ENCODE peak calls at places on chromosomes 12 and 14, in seven cellular contexts. L, W, C, N, F, S and Y are unnamed samples.

GRCh38 chr12:55727643-55728184 is 1.1 kb downstream of the CD63 start:
- DNase-seq in S (peak), F (no peak), N (no peak), W (peak), L (peak), C (peak), Y (peak)

GRCh38 chr12:91335724-91336123 is 153.1 kb upstream of the DCN start:
- DNase-seq in W (no peak), L (no peak), N (no peak), C (no peak), F (no peak), S (no peak), Y (no peak)

GRCh38 chr12:120538281-120539156 is 4.4 kb downstream of the RNF10 start:
- DNase-seq in C (peak), W (peak), F (no peak), N (no peak), L (peak), S (no peak), Y (no peak)

GRCh38 chr14:60232185-60232584 is 16.8 kb upstream of the PPM1A start:
- DNase-seq in N (no peak), C (no peak), L (no peak), F (no peak), S (no peak), W (no peak), Y (no peak)

GRCh38 chr14:105479438-105480164 is 5.0 kb downstream of the CRIP2 start:
- DNase-seq in L (no peak), F (no peak), N (no peak), S (no peak), C (no peak), W (no peak), Y (no peak)

GRCh38 chr14:92759300-92759678 is 10.9 kb upstream of the LGMN start:
- DNase-seq in C (peak), F (no peak), N (no peak), W (no peak), L (peak), S (no peak), Y (no peak)

GRCh38 chr12:85798122-85798521 is 38.1 kb downstream of the RASSF9 start:
- DNase-seq in S (no peak), L (no peak), F (no peak), C (no peak), N (no peak), W (no peak), Y (no peak)

GRCh38 chr12:114993202-114993601 is 309.2 kb upstream of the TBX3 start:
- DNase-seq in F (no peak), N (no peak), C (no peak), W (no peak), L (no peak), S (no peak), Y (no peak)

GRCh38 chr12:123421314-123421713 is 15.2 kb downstream of the RILPL2 start:
- DNase-seq in W (no peak), N (no peak), L (no peak), S (no peak), C (no peak), F (no peak), Y (no peak)

GRCh38 chr12:58966939-58967338 is 46.6 kb upstream of the LRIG3 start:
- DNase-seq in W (no peak), S (no peak), F (no peak), N (no peak), C (no peak), L (no peak), Y (no peak)

GRCh38 chr14:58315606-58316005 is 17.3 kb downstream of the ARID4A start:
- DNase-seq in F (no peak), W (no peak), S (no peak), L (no peak), C (no peak), N (no peak), Y (no peak)

GRCh38 chr14:58540693-58541092 is 97.1 kb upstream of the DACT1 start:
- DNase-seq in N (no peak), W (no peak), C (no peak), L (no peak), F (no peak), S (no peak), Y (no peak)

GRCh38 chr12:53232641-53233538 is 881 bp upstream of the RARG start:
- DNase-seq in N (no peak), C (peak), L (peak), F (no peak), W (peak), S (peak), Y (peak)

GRCh38 chr12:95700316-95700785 is 90.2 kb downstream of the NTN4 start:
- DNase-seq in L (no peak), C (no peak), N (no peak), F (peak), W (no peak), S (no peak), Y (no peak)

GRCh38 chr12:92928962-92929915 is at the start of gene EEA1:
- DNase-seq in N (peak), W (peak), L (peak), F (peak), S (peak), C (peak), Y (peak)

GRCh38 chr14:31435276-31435675 is 14.9 kb upstream of the HEATR5A start:
- DNase-seq in C (no peak), L (no peak), N (no peak), F (no peak), W (no peak), S (no peak), Y (no peak)

GRCh38 chr14:104211242-104211641 is 72.9 kb downstream of the KIF26A start:
- DNase-seq in S (no peak), L (no peak), F (no peak), N (no peak), W (no peak), C (no peak), Y (no peak)

GRCh38 chr14:96139879-96140278 is 64.8 kb upstream of the BDKRB2 start:
- DNase-seq in W (no peak), L (no peak), C (no peak), S (no peak), F (no peak), N (no peak), Y (no peak)

GRCh38 chr12:52232916-52233461 is at the start of gene KRT7:
- DNase-seq in S (peak), W (peak), L (no peak), N (peak), C (no peak), F (no peak), Y (peak)

GRCh38 chr12:2836004-2836403 is 1.2 kb upstream of the NRIP2 start:
- DNase-seq in W (no peak), S (no peak), L (no peak), F (no peak), C (no peak), N (no peak), Y (no peak)

GRCh38 chr12:38983117-38983571 is 77.8 kb upstream of the CPNE8 start:
- DNase-seq in C (no peak), W (no peak), L (no peak), N (no peak), S (no peak), F (no peak), Y (no peak)

GRCh38 chr12:122352394-122352793 is 70.1 kb downstream of the CLIP1 start:
- DNase-seq in W (no peak), S (no peak), N (no peak), F (no peak), C (no peak), L (no peak), Y (no peak)

GRCh38 chr12:52605542-52605941 is 4.3 kb upstream of the KRT72 start:
- DNase-seq in L (no peak), N (peak), W (no peak), C (no peak), F (no peak), S (no peak), Y (no peak)

GRCh38 chr12:124551268-124552144 is 15.9 kb downstream of the NCOR2 start:
- DNase-seq in S (no peak), F (no peak), C (peak), N (no peak), W (peak), L (peak), Y (peak)

GRCh38 chr14:39055786-39056474 is 47.1 kb downstream of the SEC23A start:
- DNase-seq in L (no peak), N (no peak), C (no peak), F (no peak), S (no peak), W (no peak), Y (no peak)

GRCh38 chr14:30283822-30284446 is 275.0 kb upstream of the G2E3 start:
- DNase-seq in S (peak), N (peak), W (no peak), L (no peak), F (no peak), C (no peak), Y (no peak)

GRCh38 chr14:60125918-60126317 is 34.2 kb downstream of the PCNX4 start:
- DNase-seq in S (no peak), C (no peak), W (no peak), F (no peak), L (no peak), N (no peak), Y (no peak)

GRCh38 chr14:71414631-71415403 is 507.6 kb downstream of the PCNX1 start:
- DNase-seq in N (no peak), F (no peak), C (no peak), W (no peak), L (no peak), S (no peak), Y (no peak)

GRCh38 chr12:131564843-131565242 is 146.0 kb upstream of the SFSWAP start:
- DNase-seq in C (no peak), N (no peak), S (no peak), W (no peak), L (no peak), F (no peak), Y (no peak)

GRCh38 chr12:108856428-108857157 is 790 bp downstream of the SSH1 start:
- DNase-seq in S (no peak), F (no peak), L (peak), C (peak), W (peak), N (peak), Y (peak)

GRCh38 chr14:104554608-104555401 is 24.8 kb upstream of the C14orf180 start:
- DNase-seq in S (no peak), N (no peak), L (peak), F (no peak), C (no peak), W (peak), Y (peak)

GRCh38 chr14:77760381-77761204 is at the start of gene SNW1:
- DNase-seq in W (peak), F (no peak), C (peak), L (peak), N (peak), S (peak), Y (peak)

GRCh38 chr14:24062216-24062980 is 9.0 kb upstream of the CPNE6 start:
- DNase-seq in F (no peak), N (no peak), C (no peak), L (no peak), S (no peak), W (peak), Y (no peak)

GRCh38 chr12:89067436-89067835 is 284.9 kb downstream of the DUSP6 start:
- DNase-seq in F (no peak), N (no peak), S (no peak), L (no peak), C (no peak), W (no peak), Y (no peak)

DNA sequence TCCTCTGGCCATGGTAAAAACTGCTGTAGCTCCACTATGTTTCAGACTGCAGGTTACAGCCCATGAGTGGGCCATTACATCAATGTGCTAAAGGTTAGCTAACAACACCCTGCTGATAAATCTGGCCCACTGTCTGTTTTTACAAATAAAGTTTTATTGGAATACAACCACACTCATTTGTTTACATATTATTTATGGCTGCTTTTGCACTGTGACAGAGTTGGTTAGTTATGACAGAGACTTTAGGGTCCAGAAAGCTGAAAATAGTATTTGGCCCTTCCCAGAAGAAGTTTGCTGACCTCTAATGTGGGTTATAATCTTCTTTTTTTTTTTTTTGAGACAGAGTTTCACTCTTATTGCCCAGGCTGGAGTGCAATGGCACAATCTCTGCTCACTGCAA is 134.2 kb upstream of the PWP1 start:
- DNase-seq in C (no peak), S (no peak), L (no peak), W (no peak), F (no peak), N (no peak), Y (no peak)
- TF ChIP-seq EP300 in C (no peak), S (no peak), L (no peak), W (no peak), F (no peak), N (no peak), Y (no peak)

GRCh38 chr12:46217686-46218508 is 50.9 kb downstream of the SLC38A1 start:
- DNase-seq in L (peak), S (no peak), W (no peak), F (peak), N (no peak), C (peak), Y (no peak)

GRCh38 chr12:46221255-46222128 is 47.4 kb downstream of the SLC38A1 start:
- DNase-seq in W (no peak), N (no peak), F (no peak), L (no peak), C (no peak), S (no peak), Y (no peak)

GRCh38 chr12:46219147-46219891 is 49.5 kb downstream of the SLC38A1 start:
- DNase-seq in L (no peak), S (no peak), F (no peak), W (no peak), N (no peak), C (no peak), Y (no peak)

GRCh38 chr12:46218509-46219095 is 50.2 kb downstream of the SLC38A1 start:
- DNase-seq in F (no peak), S (no peak), N (no peak), L (peak), C (no peak), W (no peak), Y (no peak)

DNA sequence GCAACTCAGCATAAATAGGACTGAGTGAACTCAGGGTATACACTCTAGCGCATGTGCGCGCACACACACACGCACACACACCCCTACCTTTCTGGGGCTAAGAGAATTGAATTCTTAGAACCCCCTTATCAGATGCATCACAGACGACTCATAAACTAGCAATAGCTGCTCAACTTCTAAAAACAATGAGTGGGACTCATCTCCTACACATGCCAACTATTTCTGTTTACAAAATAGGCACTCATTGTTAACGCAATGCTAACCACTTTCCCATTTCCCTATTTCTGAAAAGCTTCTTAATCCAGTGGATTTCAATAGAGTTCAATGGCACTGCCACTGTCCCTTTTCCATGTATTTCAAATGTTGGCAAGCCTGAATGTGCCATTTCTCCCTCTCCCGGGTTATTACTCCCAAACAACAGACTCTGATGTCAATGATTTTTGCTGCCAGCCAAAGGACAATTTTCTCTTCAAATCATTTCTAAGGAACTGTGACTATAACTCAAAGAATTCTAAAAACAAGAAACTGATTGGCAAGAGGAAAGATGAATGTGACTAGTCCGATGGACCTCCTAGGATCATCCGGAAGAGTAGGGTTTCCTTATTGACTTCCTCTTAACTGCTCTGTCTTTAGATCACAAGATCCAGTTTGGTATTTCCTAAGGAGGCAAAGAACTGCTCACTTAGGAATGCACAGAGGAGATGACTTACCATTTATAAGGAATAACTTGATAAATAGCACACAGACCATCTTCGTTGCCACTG is 48.8 kb downstream of the SLC38A1 start:
- DNase-seq in S (no peak), N (no peak), L (peak), F (no peak), C (no peak), W (no peak), Y (no peak)
- TF ChIP-seq EP300 in S (no peak), N (no peak), L (no peak), F (no peak), C (no peak), W (no peak), Y (no peak)

GRCh38 chr12:50686976-50687375 is 76.9 kb upstream of the ATF1 start:
- DNase-seq in N (no peak), F (no peak), W (no peak), S (no peak), L (no peak), C (no peak), Y (no peak)

GRCh38 chr12:50689437-50689836 is 74.5 kb upstream of the ATF1 start:
- DNase-seq in W (no peak), N (no peak), L (no peak), C (no peak), S (no peak), F (no peak), Y (no peak)

GRCh38 chr12:50685641-50686040 is 78.3 kb upstream of the ATF1 start:
- DNase-seq in F (no peak), S (no peak), C (no peak), L (no peak), W (no peak), N (no peak), Y (no peak)

GRCh38 chr12:50686406-50686805 is 77.5 kb upstream of the ATF1 start:
- DNase-seq in F (no peak), C (peak), L (no peak), W (no peak), S (no peak), N (no peak), Y (no peak)

GRCh38 chr12:50690923-50691322 is 73.0 kb upstream of the ATF1 start:
- DNase-seq in C (no peak), L (no peak), F (no peak), N (no peak), W (no peak), S (no peak), Y (no peak)
- TF ChIP-seq EP300 in C (no peak), L (no peak), F (no peak), N (no peak), W (no peak), S (no peak), Y (no peak)

GRCh38 chr12:78835493-78835892 is 29.1 kb upstream of the SYT1 start:
- DNase-seq in N (no peak), F (no peak), W (no peak), C (no peak), S (no peak), L (no peak), Y (no peak)

GRCh38 chr12:78824918-78825317 is 39.7 kb upstream of the SYT1 start:
- DNase-seq in S (no peak), N (no peak), W (no peak), L (no peak), F (no peak), C (no peak), Y (no peak)

GRCh38 chr12:78829690-78830089 is 34.9 kb upstream of the SYT1 start:
- DNase-seq in S (no peak), L (no peak), N (no peak), F (no peak), W (no peak), C (no peak), Y (no peak)
- TF ChIP-seq EP300 in S (no peak), L (no peak), N (no peak), F (no peak), W (no peak), C (no peak), Y (no peak)